ENCODE peak calls at places on chromosomes 6 and 20, in four cellular contexts. S is NB4, B is H1, Q is psoas muscle. T is an unnamed sample.

GRCh38 chr6:125393449-125393858 is 91.7 kb upstream of the HDDC2 start:
- DNase-seq in S (no peak), Q (no peak), B (no peak), T (peak)

GRCh38 chr20:63325554-63326313 is 32.7 kb downstream of the COL20A1 start:
- DNase-seq in B (no peak), Q (peak), S (no peak), T (no peak)

GRCh38 chr6:137697267-137697938 is 169.7 kb upstream of the TNFAIP3 start:
- DNase-seq in S (no peak), B (no peak), Q (no peak), T (no peak)

GRCh38 chr20:52747736-52748135 is 224.4 kb upstream of the TSHZ2 start:
- DNase-seq in Q (no peak), S (no peak), B (no peak), T (peak)

GRCh38 chr6:34247481-34248197 is 1.2 kb downstream of the SMIM29 start:
- DNase-seq in Q (no peak), B (no peak), S (no peak), T (peak)

GRCh38 chr20:1786061-1786460 is 109.1 kb upstream of the SIRPA start:
- DNase-seq in S (no peak), Q (no peak), B (no peak), T (no peak)

GRCh38 chr6:43096451-43097097 is 20.5 kb downstream of the PTK7 start:
- DNase-seq in B (no peak), Q (no peak), S (no peak), T (peak)

GRCh38 chr20:22862645-22863230 is 172.4 kb upstream of the SSTR4 start:
- DNase-seq in B (no peak), S (no peak), Q (no peak), T (no peak)

GRCh38 chr6:35058827-35059522 is 82.2 kb downstream of the TCP11 start:
- DNase-seq in S (no peak), B (no peak), Q (no peak), T (peak)

GRCh38 chr6:7051780-7052440 is 55.9 kb upstream of the RREB1 start:
- DNase-seq in S (peak), Q (peak), B (no peak), T (no peak)

DNA sequence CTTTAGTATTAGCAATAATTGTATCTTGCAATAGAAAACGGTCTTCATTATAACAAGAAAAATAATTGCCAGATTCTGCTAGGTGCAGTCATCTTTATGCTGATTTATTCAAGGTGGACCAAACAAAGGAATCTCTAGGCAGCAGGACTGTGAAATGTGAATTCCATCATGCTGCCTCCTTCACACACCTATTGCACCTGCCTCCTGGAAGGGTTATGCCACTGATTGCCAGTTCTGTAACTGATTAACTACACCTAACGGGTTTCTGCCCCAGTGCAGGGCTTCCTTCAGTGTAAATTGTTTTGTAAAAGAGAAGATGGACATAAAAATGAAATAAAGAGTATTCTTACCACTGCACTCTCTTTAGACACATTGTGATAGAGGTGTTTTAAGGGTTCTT is 96.1 kb downstream of the FOXO3 start:
- DNase-seq in B (no peak), Q (no peak), S (no peak), T (no peak)
- H3K4me3 ChIP-seq in B (no peak), Q (peak), S (no peak), T (no peak)

GRCh38 chr6:149771925-149772324 is 22.4 kb downstream of the PCMT1 start:
- DNase-seq in Q (no peak), S (no peak), B (no peak), T (no peak)
- H3K4me3 ChIP-seq in Q (no peak), S (no peak), B (no peak), T (no peak)

GRCh38 chr6:127121637-127121960 is 3.1 kb downstream of the RSPO3 start:
- DNase-seq in S (no peak), Q (no peak), B (no peak), T (no peak)
- H3K4me3 ChIP-seq in S (no peak), Q (peak), B (no peak), T (no peak)

DNA sequence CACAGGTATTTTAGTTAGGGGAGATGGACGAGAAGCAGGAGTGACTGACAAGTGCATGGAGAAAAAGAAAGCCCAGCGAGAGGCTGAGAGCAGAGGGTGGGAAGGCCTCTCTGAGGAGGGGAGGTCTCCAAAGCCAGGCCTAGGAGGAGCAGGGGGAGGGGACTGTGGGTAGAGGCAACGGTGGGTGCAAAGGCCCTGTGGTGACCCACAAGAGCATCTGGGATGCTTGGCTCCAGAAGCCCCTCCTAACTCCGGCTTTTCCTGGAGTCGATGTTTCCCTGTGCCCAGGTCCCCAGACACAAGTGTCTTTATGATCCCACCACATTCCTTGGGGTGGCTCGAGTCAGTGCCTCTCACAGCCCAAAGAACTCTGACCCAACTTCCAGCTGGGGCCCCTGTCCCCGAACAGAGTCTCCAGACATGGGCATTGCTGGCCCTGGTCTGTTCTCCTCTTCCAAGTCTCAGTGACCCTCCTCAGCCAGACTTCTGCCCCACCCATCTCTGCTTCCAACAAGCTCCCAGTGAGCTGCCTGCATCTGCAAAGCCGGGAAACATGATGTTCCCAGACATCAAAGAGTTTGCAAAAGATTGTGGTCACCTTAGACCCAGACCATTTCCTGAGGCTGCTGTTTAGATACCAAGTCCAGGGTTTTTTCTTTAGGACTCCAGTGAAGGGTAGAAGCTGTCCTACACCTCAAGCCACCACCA is 11.1 kb upstream of the BMP7 start:
- DNase-seq in S (no peak), Q (no peak), B (no peak), T (no peak)
- H3K4me3 ChIP-seq in S (no peak), Q (no peak), B (no peak), T (no peak)

GRCh38 chr6:49978332-49979226 is 9.2 kb upstream of the DEFB113 start:
- DNase-seq in B (no peak), Q (no peak), S (no peak), T (no peak)
- H3K4me3 ChIP-seq in B (no peak), Q (no peak), S (no peak), T (no peak)

DNA sequence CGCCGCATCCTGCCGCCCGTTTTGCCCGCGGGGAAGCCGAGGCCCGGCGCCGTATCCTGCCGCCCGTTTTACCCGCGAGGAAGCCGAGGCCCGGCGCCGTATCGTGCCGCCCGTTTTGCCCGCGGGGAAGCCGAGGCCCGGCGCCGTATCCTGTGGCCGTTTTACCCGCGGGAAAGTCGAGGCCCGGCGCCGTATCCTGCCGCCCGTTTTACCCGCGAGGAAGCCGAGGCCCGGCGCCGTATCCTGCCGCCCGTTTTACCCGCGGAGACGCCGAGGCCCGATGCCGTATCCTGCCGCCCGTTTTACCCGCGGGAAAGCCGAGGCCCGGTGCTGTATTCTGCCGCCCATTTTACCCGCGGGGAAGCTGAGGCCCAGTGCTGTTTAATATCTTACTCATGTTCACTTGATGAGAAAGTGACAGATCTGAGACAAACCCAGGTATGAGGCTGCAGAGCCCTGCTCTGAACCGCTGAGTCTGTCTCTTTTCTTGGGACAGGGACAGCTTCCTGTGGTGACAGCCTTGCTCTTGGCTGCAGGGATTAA is 129.4 kb downstream of the CDH26 start:
- DNase-seq in Q (no peak), S (peak), B (no peak), T (no peak)
- H3K4me3 ChIP-seq in Q (peak), S (no peak), B (no peak), T (no peak)